ENCODE peak calls at places on chromosomes 11 and 22, in ten cellular contexts. T is RKO; D is OCI-M1; Z is germinal center; L is glomerular endothelial cell; P is AG09319; K is stimulated activated naive CD4-positive, alpha-beta T cell; F is CD8-positive, alpha-beta memory T cell; G is ACHN; Q is epithelial cell of esophagus. U is an unnamed sample.

GRCh38 chr22:46612904-46613605 is 7.1 kb upstream of the GRAMD4 start:
- DNase-seq in T (no peak), D (no peak), Z (peak), L (no peak), P (no peak), K (no peak), F (peak), G (no peak), Q (no peak), U (peak)

GRCh38 chr22:17369553-17370035 is 334 bp downstream of the CECR2 start:
- DNase-seq in T (no peak), D (no peak), Z (peak), L (no peak), P (no peak), K (no peak), F (no peak), G (peak), Q (no peak), U (peak)

GRCh38 chr11:67056640-67057409 is at the start of gene RHOD:
- DNase-seq in T (peak), D (no peak), Z (peak), L (no peak), P (no peak), K (no peak), F (no peak), G (peak), Q (peak), U (no peak)

GRCh38 chr22:37519268-37520195 is at the start of gene CARD10:
- DNase-seq in T (no peak), D (peak), Z (no peak), L (no peak), P (no peak), K (peak), F (no peak), G (peak), Q (peak), U (no peak)

GRCh38 chr22:17569971-17570511 is 6.7 kb downstream of the SLC25A18 start:
- DNase-seq in T (no peak), D (peak), Z (no peak), L (no peak), P (no peak), K (no peak), F (no peak), G (no peak), Q (no peak), U (no peak)

GRCh38 chr22:45064313-45065268 is 54.8 kb upstream of the PHF21B start:
- DNase-seq in T (peak), D (peak), Z (no peak), L (no peak), P (no peak), K (no peak), F (no peak), G (peak), Q (peak), U (no peak)

GRCh38 chr11:134945993-134946392 is 534.0 kb upstream of the B3GAT1 start:
- DNase-seq in T (no peak), D (no peak), Z (no peak), L (no peak), P (no peak), K (no peak), F (no peak), G (no peak), Q (peak), U (no peak)

GRCh38 chr11:36034572-36035331 is 90.9 kb downstream of the LDLRAD3 start:
- DNase-seq in T (peak), D (no peak), Z (no peak), L (no peak), P (peak), K (no peak), F (no peak), G (peak), Q (peak), U (no peak)

GRCh38 chr22:36391648-36392047 is 3.9 kb upstream of the MYH9 start:
- DNase-seq in T (no peak), D (peak), Z (no peak), L (no peak), P (no peak), K (no peak), F (no peak), G (no peak), Q (no peak), U (no peak)

GRCh38 chr22:28217277-28217676 is 298.2 kb upstream of the PITPNB start:
- DNase-seq in T (no peak), D (no peak), Z (no peak), L (no peak), P (no peak), K (no peak), F (no peak), G (no peak), Q (no peak), U (no peak)

GRCh38 chr11:123188508-123189165 is 6.4 kb downstream of the CLMP start:
- DNase-seq in T (peak), D (no peak), Z (no peak), L (peak), P (no peak), K (no peak), F (no peak), G (peak), Q (no peak), U (no peak)

GRCh38 chr11:35274909-35275807 is 136.2 kb downstream of the CD44 start:
- DNase-seq in T (no peak), D (no peak), Z (no peak), L (no peak), P (no peak), K (no peak), F (no peak), G (no peak), Q (peak), U (no peak)

GRCh38 chr22:49853981-49854791 is 542 bp downstream of the ZBED4 start:
- DNase-seq in T (peak), D (peak), Z (peak), L (no peak), P (no peak), K (no peak), F (peak), G (peak), Q (peak), U (peak)

GRCh38 chr11:12914401-12914912 is 94.7 kb upstream of the RASSF10 start:
- DNase-seq in T (peak), D (peak), Z (peak), L (no peak), P (peak), K (no peak), F (no peak), G (peak), Q (peak), U (peak)

GRCh38 chr11:14973621-14974020 is 1.5 kb upstream of the CALCA start:
- DNase-seq in T (no peak), D (no peak), Z (peak), L (no peak), P (no peak), K (no peak), F (no peak), G (no peak), Q (peak), U (no peak)

GRCh38 chr11:69249086-69249640 is 44.8 kb upstream of the MYEOV start:
- DNase-seq in T (no peak), D (no peak), Z (no peak), L (no peak), P (no peak), K (no peak), F (no peak), G (no peak), Q (no peak), U (no peak)